ENCODE peak calls at places on chromosome 1, in four cellular contexts. S, L, A and H are unnamed samples.

GRCh38 chr1:201016211-201016651 is 7.3 kb downstream of the KIF21B start:
- DNase-seq in A (no peak), L (no peak), S (no peak), H (peak)

GRCh38 chr1:81690881-81691453 is 109.8 kb upstream of the ADGRL2 start:
- DNase-seq in S (no peak), L (no peak), A (no peak), H (no peak)

GRCh38 chr1:206705744-206706297 is 21.1 kb downstream of the MAPKAPK2 start:
- DNase-seq in S (no peak), A (no peak), L (no peak), H (no peak)

GRCh38 chr1:243471026-243471685 is 215.3 kb downstream of the SDCCAG8 start:
- DNase-seq in A (no peak), L (no peak), S (no peak), H (no peak)

GRCh38 chr1:9307303-9307702 is 14.6 kb downstream of the SPSB1 start:
- DNase-seq in S (no peak), A (no peak), L (no peak), H (no peak)

GRCh38 chr1:9877962-9878361 is 32.1 kb downstream of the CTNNBIP1 start:
- DNase-seq in S (no peak), A (no peak), L (no peak), H (no peak)

GRCh38 chr1:227884370-227885134 is 63.2 kb downstream of the WNT9A start:
- DNase-seq in S (peak), A (no peak), L (no peak), H (no peak)

GRCh38 chr1:150065184-150065871 is 2.2 kb upstream of the VPS45 start:
- DNase-seq in S (no peak), L (no peak), A (no peak), H (peak)